ENCODE peak calls at places on chromosomes 12 and 14, in four cellular contexts. One of them, this sample, is unnamed.

GRCh38 chr14:59997496-59997895 is 77.6 kb downstream of the LRRC9 start:
- DNase-seq in CMK: no peak
- DNase-seq in germinal center: no peak
- DNase-seq in GM13976: no peak
- DNase-seq in this sample: no peak

GRCh38 chr12:117235261-117235660 is 45.0 kb upstream of the FBXO21 start:
- DNase-seq in germinal center: no peak
- DNase-seq in GM13976: no peak
- DNase-seq in CMK: no peak
- DNase-seq in this sample: no peak

GRCh38 chr14:98724734-98725133 is 547.3 kb downstream of the BCL11B start:
- DNase-seq in germinal center: no peak
- DNase-seq in GM13976: no peak
- DNase-seq in CMK: no peak
- DNase-seq in this sample: no peak

GRCh38 chr12:129215436-129216025 is 362.3 kb downstream of the GLT1D1 start:
- DNase-seq in germinal center: no peak
- DNase-seq in GM13976: no peak
- DNase-seq in CMK: no peak
- DNase-seq in this sample: no peak

GRCh38 chr12:110371408-110372055 is 32.0 kb downstream of the ANAPC7 start:
- DNase-seq in germinal center: peak
- DNase-seq in GM13976: peak
- DNase-seq in CMK: no peak
- DNase-seq in this sample: peak

GRCh38 chr12:126362490-126362889 is 1297.3 kb downstream of the AACS start:
- DNase-seq in CMK: no peak
- DNase-seq in GM13976: no peak
- DNase-seq in germinal center: no peak
- DNase-seq in this sample: no peak

GRCh38 chr12:47846294-47846996 is 26.7 kb upstream of the HDAC7 start:
- DNase-seq in germinal center: no peak
- DNase-seq in CMK: no peak
- DNase-seq in GM13976: no peak
- DNase-seq in this sample: no peak

GRCh38 chr14:98133806-98134205 is 1138.2 kb downstream of the BCL11B start:
- DNase-seq in GM13976: no peak
- DNase-seq in CMK: no peak
- DNase-seq in germinal center: no peak
- DNase-seq in this sample: no peak

GRCh38 chr12:108784270-108784669 is 53.0 kb upstream of the CORO1C start:
- DNase-seq in CMK: no peak
- DNase-seq in germinal center: no peak
- DNase-seq in GM13976: no peak
- DNase-seq in this sample: no peak

GRCh38 chr14:21987937-21988336 is 314.3 kb upstream of the OR4E1 start:
- DNase-seq in germinal center: no peak
- DNase-seq in CMK: no peak
- DNase-seq in GM13976: no peak
- DNase-seq in this sample: no peak

GRCh38 chr12:22670762-22671161 is 45.8 kb downstream of the ETNK1 start:
- DNase-seq in GM13976: no peak
- DNase-seq in CMK: no peak
- DNase-seq in germinal center: no peak
- DNase-seq in this sample: no peak

GRCh38 chr12:113755098-113755497 is 211.0 kb downstream of the RBM19 start:
- DNase-seq in GM13976: no peak
- DNase-seq in germinal center: no peak
- DNase-seq in CMK: no peak
- DNase-seq in this sample: no peak

GRCh38 chr12:96153131-96153724 is 40.9 kb upstream of the ELK3 start:
- DNase-seq in GM13976: no peak
- DNase-seq in germinal center: no peak
- DNase-seq in CMK: no peak
- DNase-seq in this sample: no peak

GRCh38 chr12:69026341-69026740 is 93.4 kb upstream of the CPM start:
- DNase-seq in germinal center: no peak
- DNase-seq in CMK: no peak
- DNase-seq in GM13976: no peak
- DNase-seq in this sample: no peak

GRCh38 chr12:110880651-110881050 is 33.9 kb downstream of the CCDC63 start:
- DNase-seq in GM13976: no peak
- DNase-seq in germinal center: no peak
- DNase-seq in CMK: no peak
- DNase-seq in this sample: no peak

GRCh38 chr12:12902036-12902435 is 10.7 kb downstream of the GPRC5A start:
- DNase-seq in GM13976: no peak
- DNase-seq in germinal center: no peak
- DNase-seq in CMK: no peak
- DNase-seq in this sample: no peak

GRCh38 chr12:11555743-11556625 is 93.5 kb upstream of the ETV6 start:
- DNase-seq in CMK: peak
- DNase-seq in GM13976: no peak
- DNase-seq in germinal center: no peak
- DNase-seq in this sample: no peak

GRCh38 chr12:3084742-3085141 is 7.6 kb downstream of the TSPAN9 start:
- DNase-seq in germinal center: no peak
- DNase-seq in GM13976: no peak
- DNase-seq in CMK: no peak
- DNase-seq in this sample: no peak

GRCh38 chr14:72599579-72600470 is 294.1 kb downstream of the DPF3 start:
- DNase-seq in CMK: peak
- DNase-seq in GM13976: no peak
- DNase-seq in germinal center: no peak
- DNase-seq in this sample: no peak

GRCh38 chr14:103434868-103435442 is 49.7 kb downstream of the MARK3 start:
- DNase-seq in CMK: no peak
- DNase-seq in GM13976: no peak
- DNase-seq in germinal center: no peak
- DNase-seq in this sample: no peak

GRCh38 chr12:83473408-83474095 is 786.8 kb downstream of the TMTC2 start:
- DNase-seq in GM13976: no peak
- DNase-seq in CMK: no peak
- DNase-seq in germinal center: no peak
- DNase-seq in this sample: no peak

GRCh38 chr14:35789651-35790050 is 19.4 kb downstream of the RALGAPA1 start:
- DNase-seq in GM13976: no peak
- DNase-seq in germinal center: no peak
- DNase-seq in CMK: no peak
- DNase-seq in this sample: no peak

GRCh38 chr14:83874662-83875061 is 1655.3 kb upstream of the FLRT2 start:
- DNase-seq in GM13976: no peak
- DNase-seq in CMK: no peak
- DNase-seq in germinal center: no peak
- DNase-seq in this sample: no peak

GRCh38 chr14:23559010-23559920 is 3.2 kb downstream of the THTPA start:
- DNase-seq in GM13976: peak
- DNase-seq in CMK: no peak
- DNase-seq in germinal center: peak
- DNase-seq in this sample: peak

This sample was measured in GM13977.